ENCODE peak calls at places on chromosomes 7 and 10, in seven cellular contexts. A is transverse colon, W is GM12891, J is IMR-90, Y is testis, C is adrenal gland, Z is GM12892. N is an unnamed sample.

GRCh38 chr10:89263091-89263490 is 11.5 kb upstream of the LIPA start:
- DNase-seq in C (no peak), A (no peak), J (no peak), W (no peak), Y (no peak), Z (no peak), N (no peak)

GRCh38 chr10:46074547-46074946 is 28.5 kb upstream of the MSMB start:
- DNase-seq in J (no peak), C (no peak), A (no peak), Y (no peak), Z (no peak), W (no peak), N (no peak)

GRCh38 chr7:150721970-150722373 is 5.6 kb downstream of the GIMAP1 start:
- DNase-seq in Z (no peak), A (no peak), W (no peak), Y (peak; percentile 55), C (no peak), J (no peak), N (no peak)

GRCh38 chr10:113736576-113736975 is 14.9 kb upstream of the PLEKHS1 start:
- DNase-seq in Y (no peak), A (no peak), W (no peak), J (no peak), Z (no peak), C (no peak), N (no peak)

GRCh38 chr10:107529350-107529749 is 364.8 kb upstream of the SORCS1 start:
- DNase-seq in Y (no peak), C (no peak), W (no peak), J (no peak), Z (no peak), A (no peak), N (no peak)

GRCh38 chr7:73715648-73716317 is 3.7 kb downstream of the STX1A start:
- DNase-seq in J (peak; percentile 98), W (no peak), C (peak; percentile 83), Z (no peak), Y (no peak), A (peak; percentile 28), N (peak; percentile 93)

GRCh38 chr7:6248581-6248980 is 23.8 kb downstream of the CYTH3 start:
- DNase-seq in C (peak; percentile 41), A (no peak), Z (no peak), J (peak; percentile 88), Y (no peak), W (no peak), N (no peak)

GRCh38 chr7:108048422-108048821 is 45.5 kb upstream of the LAMB1 start:
- DNase-seq in W (no peak), C (no peak), J (no peak), Z (no peak), A (no peak), Y (no peak), N (no peak)

GRCh38 chr10:84267503-84268126 is 22.8 kb downstream of the RGR start:
- DNase-seq in Z (no peak), Y (peak; percentile 60), A (peak; percentile 74), C (peak; percentile 24), J (peak; percentile 67), W (no peak), N (peak; percentile 18)

GRCh38 chr7:55476071-55476803 is 96.1 kb downstream of the VOPP1 start:
- DNase-seq in W (no peak), Z (no peak), Y (peak; percentile 19), A (no peak), C (no peak), J (peak; percentile 88), N (no peak)
- TF ChIP-seq POLR2A in W (no peak), Z (no peak), Y (no peak), A (no peak), C (no peak), J (no peak), N (no peak)

GRCh38 chr10:79063661-79064490 is 4.9 kb upstream of the ZMIZ1 start:
- DNase-seq in J (no peak), Y (no peak), W (no peak), C (peak; percentile 5), Z (no peak), A (peak; percentile 65), N (no peak)

GRCh38 chr10:79063071-79063491 is 5.7 kb upstream of the ZMIZ1 start:
- DNase-seq in A (peak; percentile 8), J (no peak), Z (no peak), W (no peak), Y (no peak), C (peak; percentile 4), N (no peak)

GRCh38 chr10:79065853-79066252 is 2.9 kb upstream of the ZMIZ1 start:
- DNase-seq in A (no peak), Y (no peak), W (no peak), C (no peak), J (no peak), Z (no peak), N (no peak)

GRCh38 chr10:79066460-79067240 is 2.1 kb upstream of the ZMIZ1 start:
- DNase-seq in A (no peak), C (no peak), Y (no peak), J (peak; percentile 35), W (no peak), Z (peak; percentile 58), N (peak; percentile 45)

GRCh38 chr10:79065091-79065551 is 3.6 kb upstream of the ZMIZ1 start:
- DNase-seq in Y (no peak), A (no peak), C (no peak), W (no peak), Z (no peak), J (no peak), N (no peak)
- TF ChIP-seq POLR2A in Y (no peak), A (no peak), C (no peak), W (no peak), Z (no peak), J (peak; percentile 6), N (no peak)

GRCh38 chr10:5668429-5668828 is 2.0 kb upstream of the ASB13 start:
- DNase-seq in J (no peak), C (no peak), Y (no peak), Z (no peak), A (no peak), W (no peak), N (no peak)

GRCh38 chr10:5669609-5670008 is 3.2 kb upstream of the ASB13 start:
- DNase-seq in A (no peak), Z (no peak), W (no peak), J (no peak), Y (no peak), C (no peak), N (no peak)

GRCh38 chr10:5663692-5664427 is 2.5 kb downstream of the ASB13 start:
- DNase-seq in C (no peak), Z (no peak), A (no peak), J (no peak), Y (no peak), W (no peak), N (no peak)

GRCh38 chr10:5665380-5666323 is 743 bp downstream of the ASB13 start:
- DNase-seq in Y (peak; percentile 60), C (peak; percentile 70), W (no peak), J (no peak), Z (no peak), A (peak; percentile 37), N (peak; percentile 22)

GRCh38 chr10:5666324-5667220 is at the start of gene ASB13:
- DNase-seq in Z (no peak), C (peak; percentile 80), Y (peak; percentile 74), J (peak; percentile 20), A (peak; percentile 80), W (no peak), N (peak; percentile 77)
- TF ChIP-seq POLR2A in Z (no peak), C (peak; percentile 70), Y (no peak), J (peak; percentile 29), A (no peak), W (no peak), N (peak; percentile 50)

DNA sequence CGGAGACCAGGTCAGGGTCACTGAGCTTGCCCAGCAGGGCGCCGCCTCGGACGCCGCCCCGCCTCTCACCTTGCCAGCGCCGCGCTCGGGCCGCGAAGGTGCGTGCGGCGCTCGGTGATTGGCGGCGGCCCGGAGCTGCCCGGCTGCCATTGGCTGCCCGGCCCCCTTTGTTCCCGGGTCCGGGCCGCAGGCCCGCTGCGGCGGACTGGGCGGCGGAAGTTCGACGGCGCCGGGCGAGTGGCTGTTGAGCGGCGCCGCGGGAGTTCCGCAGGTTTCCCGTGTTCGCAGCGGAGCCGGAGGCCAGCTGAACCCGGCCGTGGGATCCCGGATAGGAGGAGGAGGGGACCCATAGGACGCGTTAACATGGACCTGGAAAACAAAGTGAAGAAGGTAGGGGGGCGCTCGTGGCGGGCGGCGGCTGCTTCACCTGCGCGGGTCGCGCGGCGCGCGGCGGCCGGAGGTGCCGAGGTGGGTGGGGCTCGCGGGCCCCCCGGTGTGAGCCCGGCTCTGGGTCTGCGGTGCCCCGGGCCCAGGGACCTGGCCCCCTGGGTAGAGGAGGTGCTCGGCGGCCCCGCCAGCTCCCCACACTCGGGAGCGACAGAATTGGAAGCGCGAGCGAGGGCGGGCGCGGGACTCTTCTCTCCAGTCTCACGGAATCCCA is at the start of gene TES:
- DNase-seq in C (peak; percentile 49), W (peak; percentile 76), Z (peak; percentile 66), A (peak; percentile 87), Y (peak; percentile 85), J (peak; percentile 57), N (peak; percentile 34)
- TF ChIP-seq POLR2A in C (peak; percentile 63), W (no peak), Z (peak; percentile 54), A (peak; percentile 92), Y (no peak), J (peak; percentile 86), N (no peak)

DNA sequence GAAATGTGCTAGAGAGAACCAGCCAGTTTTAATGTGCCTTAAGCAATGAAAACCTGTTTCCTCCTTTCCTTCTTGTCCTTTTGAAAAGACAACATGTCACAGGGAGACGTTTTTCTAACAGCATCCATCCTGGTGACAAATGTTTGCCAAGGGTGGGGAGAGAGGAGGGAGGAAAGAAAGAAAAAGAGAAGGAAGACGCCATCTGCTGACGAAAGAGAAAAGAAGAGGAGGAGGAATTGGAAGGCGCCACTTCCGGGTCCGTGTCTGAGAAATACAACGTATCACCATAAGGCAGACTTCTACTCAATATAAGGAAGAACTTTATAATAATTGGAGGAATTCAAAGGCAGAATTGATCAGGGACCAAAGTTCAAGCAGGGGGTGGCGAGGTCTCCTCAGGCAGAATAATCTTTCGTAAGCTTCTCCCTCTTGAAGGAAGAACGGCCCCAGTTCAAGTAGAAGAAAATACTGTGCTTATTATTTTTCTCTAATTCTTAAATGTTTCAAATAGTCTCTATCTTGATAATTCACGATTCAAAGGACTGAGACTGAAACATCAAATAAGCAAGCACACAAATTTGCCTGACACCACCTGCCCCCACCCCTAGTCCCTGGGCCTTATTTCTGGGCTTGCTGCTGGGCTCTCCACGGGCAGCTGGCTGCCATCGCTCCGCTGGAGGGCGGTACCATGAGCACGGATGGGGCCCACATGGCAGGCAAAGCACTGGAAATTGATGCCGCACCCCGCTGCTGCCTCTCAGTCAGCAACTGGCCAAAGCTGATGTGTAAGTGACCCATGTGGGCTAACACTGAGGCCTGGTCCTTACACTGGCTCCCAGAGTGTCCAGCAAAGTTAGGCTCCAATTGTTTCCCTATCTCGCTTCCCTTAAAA is 273.7 kb upstream of the KLF14 start:
- DNase-seq in A (peak; percentile 82), J (peak; percentile 79), C (peak; percentile 61), Y (peak; percentile 84), Z (no peak), W (no peak), N (peak; percentile 69)
- TF ChIP-seq POLR2A in A (no peak), J (no peak), C (no peak), Y (no peak), Z (peak; percentile 42), W (no peak), N (no peak)

GRCh38 chr10:13586676-13587355 is at the start of gene PRPF18:
- DNase-seq in Z (peak; percentile 92), Y (peak; percentile 97), W (peak; percentile 92), A (peak; percentile 94), C (peak; percentile 93), J (peak; percentile 92), N (peak; percentile 95)
- TF ChIP-seq POLR2A in Z (peak; percentile 89), Y (no peak), W (peak; percentile 86), A (peak; percentile 40), C (peak; percentile 38), J (peak; percentile 69), N (peak; percentile 76)

GRCh38 chr7:45111298-45112223 is at the start of gene TBRG4:
- DNase-seq in C (peak; percentile 95), W (peak; percentile 92), Y (peak; percentile 97), Z (peak; percentile 90), J (peak; percentile 91), A (peak; percentile 96), N (peak; percentile 97)
- TF ChIP-seq POLR2A in C (peak; percentile 90), W (peak; percentile 97), Y (peak; percentile 49), Z (peak; percentile 97), J (peak; percentile 90), A (peak; percentile 98), N (peak; percentile 99)